ENCODE peak calls at places on chromosomes 11 and 22, in six cellular contexts. V is T-cell; W is Right ventricle myocardium inferior; U is SK-N-SH treated with all-trans-retinoic acid at 6 μM for 48 hours; Y is activated CD4-positive, CD25-positive, alpha-beta regulatory T cell treated with anti-CD3 and anti-CD28 coated beads, Interleukin-2, amount 50 U/mL, for 24 hours; H is gastroesophageal sphincter. K is an unnamed sample.

GRCh38 chr11:44760917-44761545 is 34.3 kb downstream of the TSPAN18 start:
- ATAC-seq in V (no peak), W (peak), U (peak), Y (no peak), H (peak), K (no peak)

GRCh38 chr11:11981840-11982239 is 26.6 kb downstream of the DKK3 start:
- ATAC-seq in V (no peak), W (no peak), U (no peak), Y (no peak), H (no peak), K (no peak)

GRCh38 chr11:71204294-71204693 is 48.1 kb downstream of the SHANK2 start:
- ATAC-seq in V (no peak), W (no peak), U (no peak), Y (no peak), H (no peak), K (peak)

GRCh38 chr11:117011541-117011908 is 86.7 kb downstream of the SIK3 start:
- ATAC-seq in V (no peak), W (no peak), U (peak), Y (no peak), H (no peak), K (no peak)

GRCh38 chr11:76832365-76832764 is 28.4 kb upstream of the ACER3 start:
- ATAC-seq in V (no peak), W (no peak), U (no peak), Y (no peak), H (no peak), K (no peak)

GRCh38 chr11:68012843-68013610 is 2.9 kb downstream of the ALDH3B1 start:
- ATAC-seq in V (no peak), W (no peak), U (peak), Y (no peak), H (no peak), K (no peak)

GRCh38 chr11:66326261-66327111 is 9.6 kb upstream of the CD248 start:
- ATAC-seq in V (peak), W (peak), U (peak), Y (no peak), H (peak), K (no peak)

GRCh38 chr11:46560300-46561025 is 33.4 kb downstream of the AMBRA1 start:
- ATAC-seq in V (peak), W (peak), U (peak), Y (peak), H (no peak), K (peak)

GRCh38 chr11:57249384-57250319 is 12.6 kb upstream of the APLNR start:
- ATAC-seq in V (no peak), W (peak), U (peak), Y (peak), H (peak), K (peak)

GRCh38 chr11:20839231-20839630 is 169.8 kb downstream of the NELL1 start:
- ATAC-seq in V (no peak), W (no peak), U (no peak), Y (no peak), H (no peak), K (no peak)

GRCh38 chr22:29037340-29037932 is 24.2 kb downstream of the C22orf31 start:
- ATAC-seq in V (no peak), W (no peak), U (no peak), Y (no peak), H (no peak), K (no peak)

GRCh38 chr22:50581950-50582561 is 593 bp downstream of the CHKB start:
- ATAC-seq in V (no peak), W (no peak), U (peak), Y (no peak), H (no peak), K (no peak)

GRCh38 chr11:25737071-25737675 is 594.8 kb upstream of the ANO3 start:
- ATAC-seq in V (no peak), W (no peak), U (no peak), Y (no peak), H (no peak), K (no peak)

GRCh38 chr11:122491486-122491885 is 164.0 kb upstream of the UBASH3B start:
- ATAC-seq in V (no peak), W (peak), U (peak), Y (no peak), H (peak), K (no peak)

GRCh38 chr11:66457826-66458225 is 8.9 kb upstream of the PELI3 start:
- ATAC-seq in V (no peak), W (no peak), U (no peak), Y (no peak), H (no peak), K (peak)

GRCh38 chr11:22723257-22723656 is 56.8 kb downstream of the GAS2 start:
- ATAC-seq in V (no peak), W (no peak), U (no peak), Y (no peak), H (no peak), K (no peak)

GRCh38 chr11:77171885-77172665 is 44.0 kb downstream of the MYO7A start:
- ATAC-seq in V (no peak), W (no peak), U (no peak), Y (no peak), H (no peak), K (no peak)

GRCh38 chr11:12587333-12587997 is 86.8 kb upstream of the TEAD1 start:
- ATAC-seq in V (peak), W (no peak), U (peak), Y (no peak), H (no peak), K (peak)

GRCh38 chr22:38314140-38314991 is 2.9 kb downstream of the CSNK1E start:
- ATAC-seq in V (no peak), W (no peak), U (no peak), Y (no peak), H (no peak), K (no peak)

GRCh38 chr11:102393272-102393730 is 46.3 kb downstream of the BIRC2 start:
- ATAC-seq in V (peak), W (peak), U (no peak), Y (no peak), H (peak), K (peak)

GRCh38 chr22:47022475-47022874 is 260.0 kb downstream of the TBC1D22A start:
- ATAC-seq in V (no peak), W (no peak), U (no peak), Y (peak), H (no peak), K (no peak)

GRCh38 chr11:14751975-14752407 is 108.4 kb downstream of the PDE3B start:
- ATAC-seq in V (peak), W (no peak), U (no peak), Y (peak), H (no peak), K (no peak)

GRCh38 chr11:34972892-34973291 is 56.5 kb downstream of the PDHX start:
- ATAC-seq in V (no peak), W (no peak), U (no peak), Y (no peak), H (no peak), K (no peak)

GRCh38 chr11:86660011-86660595 is 12.3 kb downstream of the ME3 start:
- ATAC-seq in V (no peak), W (no peak), U (peak), Y (no peak), H (no peak), K (no peak)

GRCh38 chr11:73566977-73567755 is 30.7 kb downstream of the FAM168A start:
- ATAC-seq in V (no peak), W (peak), U (no peak), Y (no peak), H (no peak), K (no peak)

GRCh38 chr11:10898763-10899541 is 41.1 kb upstream of the ZBED5 start:
- ATAC-seq in V (no peak), W (no peak), U (peak), Y (no peak), H (peak), K (no peak)

GRCh38 chr11:33040127-33040861 is 922 bp downstream of the TCP11L1 start:
- ATAC-seq in V (no peak), W (peak), U (peak), Y (peak), H (peak), K (peak)

GRCh38 chr22:26550498-26551033 is 38.3 kb upstream of the TFIP11 start:
- ATAC-seq in V (no peak), W (peak), U (peak), Y (no peak), H (peak), K (no peak)